ENCODE peak calls at places on chromosome X, in four cellular contexts. K is HepG2, T is H1, H is K562. A is an unnamed sample.

GRCh38 chrX:37441377-37441776 is 92.2 kb downstream of the PRRG1 start:
- DNase-seq in K (no peak), T (no peak), H (no peak), A (no peak)

GRCh38 chrX:10397349-10397748 is 223.0 kb downstream of the MID1 start:
- DNase-seq in K (no peak), T (no peak), H (no peak), A (no peak)

GRCh38 chrX:41705042-41705441 is 16.3 kb downstream of the GPR34 start:
- DNase-seq in K (no peak), T (no peak), H (no peak), A (no peak)

GRCh38 chrX:39895228-39896110 is 202.3 kb downstream of the BCOR start:
- DNase-seq in K (no peak), T (no peak), H (no peak), A (no peak)

GRCh38 chrX:100477468-100477867 is 67.4 kb upstream of the PCDH19 start:
- DNase-seq in K (no peak), T (no peak), H (no peak), A (no peak)

GRCh38 chrX:119359618-119360382 is 39.3 kb upstream of the SLC25A43 start:
- DNase-seq in K (no peak), T (no peak), H (no peak), A (no peak)

GRCh38 chrX:115030635-115031034 is 13.2 kb upstream of the IL13RA2 start:
- DNase-seq in K (no peak), T (no peak), H (no peak), A (no peak)

GRCh38 chrX:39416547-39417262 is 615.4 kb downstream of the MID1IP1 start:
- DNase-seq in K (no peak), T (no peak), H (no peak), A (no peak)

GRCh38 chrX:139094671-139095592 is 383.4 kb upstream of the FGF13 start:
- DNase-seq in K (no peak), T (no peak), H (no peak), A (no peak)

GRCh38 chrX:137771537-137771936 is 205.6 kb downstream of the ZIC3 start:
- DNase-seq in K (no peak), T (no peak), H (no peak), A (no peak)

GRCh38 chrX:10797493-10797892 is 177.1 kb upstream of the MID1 start:
- DNase-seq in K (no peak), T (no peak), H (no peak), A (no peak)

GRCh38 chrX:37638047-37638446 is 47.5 kb upstream of the XK start:
- DNase-seq in K (no peak), T (no peak), H (no peak), A (no peak)

GRCh38 chrX:41705680-41706374 is 17.1 kb downstream of the GPR34 start:
- DNase-seq in K (no peak), T (no peak), H (no peak), A (peak; percentile 62)

GRCh38 chrX:152959626-152960025 is 34.3 kb downstream of the PNMA5 start:
- DNase-seq in K (no peak), T (no peak), H (no peak), A (no peak)

GRCh38 chrX:148133099-148133725 is 152.1 kb downstream of the FMR1NB start:
- DNase-seq in K (no peak), T (no peak), H (no peak), A (no peak)

GRCh38 chrX:135632353-135632752 is 81.1 kb upstream of the CT45A1 start:
- DNase-seq in K (no peak), T (no peak), H (no peak), A (peak; percentile 21)

GRCh38 chrX:105821471-105822081 is 763 bp upstream of the NRK start:
- DNase-seq in K (no peak), T (no peak), H (no peak), A (no peak)

GRCh38 chrX:119075271-119075670 is 2.5 kb downstream of the CT47C1 start:
- DNase-seq in K (no peak), T (no peak), H (no peak), A (no peak)

GRCh38 chrX:72126539-72127140 is 5.1 kb downstream of the RTL5 start:
- DNase-seq in K (peak; percentile 30), T (peak; percentile 57), H (peak; percentile 77), A (no peak)

GRCh38 chrX:107849747-107850478 is 24.2 kb downstream of the MID2 start:
- DNase-seq in K (no peak), T (no peak), H (no peak), A (no peak)

GRCh38 chrX:54178100-54178940 is 4.7 kb downstream of the FAM120C start:
- DNase-seq in K (peak; percentile 12), T (no peak), H (no peak), A (no peak)

GRCh38 chrX:81791086-81791485 is 589.2 kb downstream of the SH3BGRL start:
- DNase-seq in K (no peak), T (no peak), H (no peak), A (no peak)

GRCh38 chrX:120310861-120311631 is at the start of gene TMEM255A:
- DNase-seq in K (no peak), T (no peak), H (no peak), A (no peak)

GRCh38 chrX:54786972-54787371 is 11.1 kb downstream of the ITIH6 start:
- DNase-seq in K (no peak), T (no peak), H (no peak), A (no peak)

GRCh38 chrX:122582280-122582679 is 601.8 kb upstream of the GRIA3 start:
- DNase-seq in K (no peak), T (no peak), H (no peak), A (no peak)

GRCh38 chrX:38124000-38124399 is 96.7 kb downstream of the SRPX start:
- DNase-seq in K (no peak), T (no peak), H (no peak), A (no peak)

GRCh38 chrX:133776072-133776471 is 209.3 kb downstream of the GPC3 start:
- DNase-seq in K (no peak), T (peak; percentile 5), H (peak; percentile 38), A (no peak)

GRCh38 chrX:134026732-134027311 is 41.4 kb upstream of the GPC3 start:
- DNase-seq in K (peak; percentile 84), T (peak; percentile 9), H (peak; percentile 10), A (no peak)

GRCh38 chrX:16718824-16719333 is 533 bp upstream of the SYAP1 start:
- DNase-seq in K (no peak), T (no peak), H (no peak), A (no peak)

GRCh38 chrX:153478746-153479145 is 8.4 kb upstream of the HAUS7 start:
- DNase-seq in K (no peak), T (no peak), H (no peak), A (no peak)

GRCh38 chrX:96684339-96685204 is at the start of gene DIAPH2:
- DNase-seq in K (peak; percentile 78), T (peak; percentile 38), H (no peak), A (peak; percentile 34)

GRCh38 chrX:100625985-100626491 is 10.6 kb downstream of the TSPAN6 start:
- DNase-seq in K (no peak), T (no peak), H (no peak), A (peak; percentile 66)

GRCh38 chrX:54479471-54480122 is 16.4 kb downstream of the FGD1 start:
- DNase-seq in K (no peak), T (no peak), H (no peak), A (no peak)

GRCh38 chrX:118251251-118251650 is 94.7 kb upstream of the WDR44 start:
- DNase-seq in K (no peak), T (no peak), H (no peak), A (no peak)

GRCh38 chrX:16199343-16199742 is 32.1 kb downstream of the MAGEB17 start:
- DNase-seq in K (no peak), T (no peak), H (no peak), A (no peak)

GRCh38 chrX:42708222-42708621 is 69.7 kb downstream of the PPP1R2C start:
- DNase-seq in K (no peak), T (no peak), H (no peak), A (no peak)

GRCh38 chrX:40922307-40922706 is 162.9 kb upstream of the USP9X start:
- DNase-seq in K (peak; percentile 45), T (no peak), H (peak; percentile 32), A (no peak)

GRCh38 chrX:37599735-37600134 is 28.3 kb downstream of the LANCL3 start:
- DNase-seq in K (no peak), T (no peak), H (no peak), A (no peak)

GRCh38 chrX:149491812-149492211 is 13.3 kb downstream of the IDS start:
- DNase-seq in K (peak; percentile 48), T (no peak), H (no peak), A (no peak)

GRCh38 chrX:149495573-149496071 is 9.5 kb downstream of the IDS start:
- DNase-seq in K (peak; percentile 44), T (no peak), H (no peak), A (no peak)

GRCh38 chrX:149497054-149497453 is 8.1 kb downstream of the IDS start:
- DNase-seq in K (no peak), T (no peak), H (no peak), A (no peak)

GRCh38 chrX:149494844-149495565 is 10.1 kb downstream of the IDS start:
- DNase-seq in K (peak; percentile 36), T (no peak), H (no peak), A (no peak)

GRCh38 chrX:149493567-149494562 is 11.2 kb downstream of the IDS start:
- DNase-seq in K (no peak), T (no peak), H (peak; percentile 11), A (no peak)
- TF ChIP-seq CBX5 in K (no peak), T (no peak), H (no peak), A (no peak)

GRCh38 chrX:103565197-103565596 is 20.1 kb upstream of the TCEAL4 start:
- DNase-seq in K (no peak), T (no peak), H (no peak), A (no peak)
- TF ChIP-seq CBX5 in K (no peak), T (no peak), H (no peak), A (no peak)

GRCh38 chrX:17860179-17860780 is 818 bp downstream of the RAI2 start:
- DNase-seq in K (no peak), T (no peak), H (no peak), A (no peak)

GRCh38 chrX:17861496-17862011 is 456 bp upstream of the RAI2 start:
- DNase-seq in K (no peak), T (no peak), H (no peak), A (no peak)

GRCh38 chrX:17859609-17860178 is 1.4 kb downstream of the RAI2 start:
- DNase-seq in K (no peak), T (no peak), H (no peak), A (no peak)

GRCh38 chrX:17860811-17861495 is at the start of gene RAI2:
- DNase-seq in K (no peak), T (no peak), H (peak; percentile 60), A (no peak)
- TF ChIP-seq CBX5 in K (no peak), T (no peak), H (no peak), A (no peak)

GRCh38 chrX:22748093-22748999 is 251.4 kb upstream of the DDX53 start:
- DNase-seq in K (peak; percentile 13), T (peak; percentile 9), H (peak; percentile 25), A (no peak)
- TF ChIP-seq CBX5 in K (no peak), T (no peak), H (no peak), A (no peak)